ENCODE peak calls at places on chromosomes 1 and 21, in four cellular contexts. U, P, Y and K are unnamed samples.

GRCh38 chr1:207002731-207003146 is 29.8 kb downstream of the C1orf116 start:
- DNase-seq in P (no peak), Y (no peak), U (no peak), K (peak; percentile 92)

GRCh38 chr1:146036990-146037646 is 15.6 kb upstream of the HJV start:
- DNase-seq in U (peak; percentile 66), Y (peak; percentile 86), P (peak; percentile 90), K (peak; percentile 85)

GRCh38 chr1:247294282-247294681 is 37.4 kb downstream of the ZNF496 start:
- DNase-seq in U (no peak), P (peak; percentile 81), Y (no peak), K (peak; percentile 4)

GRCh38 chr1:61711969-61712368 is 13.0 kb downstream of the TM2D1 start:
- DNase-seq in U (no peak), P (no peak), Y (no peak), K (no peak)

GRCh38 chr1:191255354-191256057 is 777.8 kb upstream of the BRINP3 start:
- DNase-seq in U (no peak), P (no peak), Y (no peak), K (no peak)

GRCh38 chr21:31449912-31450535 is 106.0 kb upstream of the TIAM1 start:
- DNase-seq in U (no peak), Y (no peak), P (no peak), K (no peak)

GRCh38 chr1:245921417-245921816 is 585.7 kb downstream of the SMYD3 start:
- DNase-seq in Y (no peak), U (no peak), P (no peak), K (no peak)

GRCh38 chr21:15908187-15908586 is 178.4 kb downstream of the USP25 start:
- DNase-seq in P (peak; percentile 4), Y (no peak), U (no peak), K (no peak)

GRCh38 chr1:207040181-207040533 is 7.6 kb upstream of the C1orf116 start:
- DNase-seq in P (peak; percentile 79), U (no peak), Y (no peak), K (no peak)

GRCh38 chr1:116033322-116033721 is 57.0 kb downstream of the SLC22A15 start:
- DNase-seq in U (no peak), P (no peak), Y (no peak), K (no peak)

GRCh38 chr1:245538671-245539070 is 383.9 kb downstream of the KIF26B start:
- DNase-seq in U (no peak), P (no peak), Y (no peak), K (no peak)

GRCh38 chr1:156727914-156728598 is at the start of gene METTL25B:
- DNase-seq in Y (peak; percentile 94), P (peak; percentile 75), U (peak; percentile 65), K (peak; percentile 94)

GRCh38 chr1:24915819-24916602 is 14.1 kb downstream of the RUNX3 start:
- DNase-seq in P (no peak), U (no peak), Y (no peak), K (no peak)

GRCh38 chr1:40834968-40835545 is 27.1 kb downstream of the CITED4 start:
- DNase-seq in Y (no peak), P (no peak), U (no peak), K (no peak)

GRCh38 chr1:44602675-44603610 is 71.3 kb downstream of the TMEM53 start:
- DNase-seq in Y (no peak), U (no peak), P (no peak), K (no peak)

GRCh38 chr1:7121622-7121988 is 336.4 kb downstream of the CAMTA1 start:
- DNase-seq in P (no peak), Y (no peak), U (no peak), K (no peak)

GRCh38 chr1:208211901-208212843 is 32.0 kb downstream of the PLXNA2 start:
- DNase-seq in P (peak; percentile 58), U (no peak), Y (no peak), K (no peak)

GRCh38 chr1:27569088-27569459 is 34.9 kb downstream of the AHDC1 start:
- DNase-seq in U (no peak), Y (no peak), P (peak; percentile 37), K (no peak)

GRCh38 chr21:16913010-16913409 is 599.8 kb upstream of the CXADR start:
- DNase-seq in U (no peak), P (no peak), Y (no peak), K (no peak)

GRCh38 chr1:209597496-209597895 is 14.0 kb downstream of the CAMK1G start:
- DNase-seq in U (no peak), P (no peak), Y (no peak), K (no peak)

GRCh38 chr1:175839678-175840669 is 96.6 kb upstream of the TNR start:
- DNase-seq in Y (no peak), P (no peak), U (no peak), K (no peak)

GRCh38 chr1:19229229-19229628 is 19.2 kb upstream of the UBR4 start:
- DNase-seq in Y (no peak), P (no peak), U (no peak), K (no peak)

GRCh38 chr1:154878371-154879355 is 8.6 kb upstream of the KCNN3 start:
- DNase-seq in Y (peak; percentile 91), P (peak; percentile 59), U (no peak), K (peak; percentile 88)

GRCh38 chr1:85608851-85609250 is 28.3 kb downstream of the CCN1 start:
- DNase-seq in P (no peak), Y (no peak), U (no peak), K (no peak)

GRCh38 chr1:80534606-80535360 is 1266.0 kb upstream of the ADGRL2 start:
- DNase-seq in P (no peak), U (no peak), Y (no peak), K (no peak)

GRCh38 chr21:42021751-42022430 is 11.7 kb upstream of the ZBTB21 start:
- DNase-seq in Y (no peak), P (no peak), U (no peak), K (no peak)

GRCh38 chr1:236753554-236753953 is 41.5 kb upstream of the MTR start:
- DNase-seq in P (peak; percentile 12), U (no peak), Y (no peak), K (no peak)

GRCh38 chr1:24536391-24536840 is 19.5 kb upstream of the NCMAP start:
- DNase-seq in P (peak; percentile 23), U (peak; percentile 37), Y (peak; percentile 84), K (no peak)

GRCh38 chr1:234604726-234605492 is 5.1 kb downstream of the IRF2BP2 start:
- DNase-seq in P (peak; percentile 75), U (no peak), Y (no peak), K (no peak)

GRCh38 chr1:194295690-194296089 is 1109.3 kb upstream of the B3GALT2 start:
- DNase-seq in P (no peak), U (peak; percentile 26), Y (no peak), K (no peak)

GRCh38 chr1:230254265-230254664 is 171.9 kb downstream of the PGBD5 start:
- DNase-seq in P (no peak), U (no peak), Y (no peak), K (no peak)

GRCh38 chr1:10969971-10970332 is 42.5 kb upstream of the TARDBP start:
- DNase-seq in P (no peak), U (no peak), Y (no peak), K (no peak)

GRCh38 chr1:31772669-31773248 is 8.6 kb upstream of the ADGRB2 start:
- DNase-seq in U (no peak), Y (no peak), P (no peak), K (no peak)

GRCh38 chr1:64850846-64851245 is 106.0 kb downstream of the RAVER2 start:
- DNase-seq in P (no peak), Y (no peak), U (no peak), K (no peak)

GRCh38 chr1:181149326-181150000 is 61.0 kb downstream of the IER5 start:
- DNase-seq in P (no peak), Y (no peak), U (peak; percentile 75), K (no peak)

GRCh38 chr1:204178487-204179281 is 12.5 kb upstream of the REN start:
- DNase-seq in U (no peak), P (no peak), Y (peak; percentile 55), K (no peak)

GRCh38 chr1:15951341-15952153 is 24.4 kb downstream of the ZBTB17 start:
- DNase-seq in U (no peak), P (peak; percentile 23), Y (peak; percentile 74), K (no peak)

GRCh38 chr1:93000751-93001175 is 39.5 kb upstream of the DIPK1A start:
- DNase-seq in P (peak; percentile 26), Y (no peak), U (no peak), K (no peak)

GRCh38 chr1:83090195-83090594 is 908.7 kb downstream of the TTLL7 start:
- DNase-seq in U (no peak), Y (no peak), P (no peak), K (no peak)

GRCh38 chr1:63833346-63834065 is 59.7 kb downstream of the ROR1 start:
- DNase-seq in Y (no peak), U (no peak), P (peak; percentile 52), K (no peak)

DNA sequence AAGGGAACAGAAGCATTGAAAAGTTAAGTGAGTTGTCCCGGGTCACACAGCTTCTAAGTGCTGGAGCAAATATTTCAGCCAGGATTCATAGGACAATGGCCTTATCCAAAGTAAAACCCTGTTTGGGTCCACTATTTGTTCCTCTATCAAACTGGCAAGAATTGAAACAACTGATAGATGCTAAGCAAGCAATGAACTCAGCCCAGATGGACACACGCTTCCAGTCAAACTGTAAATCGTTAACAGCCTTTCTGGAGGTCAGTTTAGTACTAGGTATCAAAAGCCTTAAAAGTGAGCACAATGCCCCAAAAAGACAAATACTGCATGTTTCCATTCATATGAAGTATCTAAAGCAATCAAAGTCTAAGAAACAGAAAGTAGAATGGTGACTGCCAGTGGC is 779 bp upstream of the SVBP start:
- DNase-seq in Y (no peak), U (no peak), P (no peak), K (no peak)
- H3K4me3 ChIP-seq in Y (peak overlapping the region; percentile 81), U (no peak overlapping the region), P (peak overlapping the region; percentile 67), K (peak overlapping the region; percentile 76)

GRCh38 chr21:45129231-45129923 is 55.0 kb downstream of the ADARB1 start:
- DNase-seq in Y (no peak), U (no peak), P (peak; percentile 57), K (no peak)

GRCh38 chr21:45131537-45131999 is 57.2 kb downstream of the ADARB1 start:
- DNase-seq in U (no peak), Y (no peak), P (no peak), K (no peak)

GRCh38 chr21:45128613-45129226 is 54.3 kb downstream of the ADARB1 start:
- DNase-seq in Y (no peak), P (peak; percentile 80), U (no peak), K (peak; percentile 88)

GRCh38 chr21:45127937-45128336 is 53.6 kb downstream of the ADARB1 start:
- DNase-seq in Y (no peak), P (no peak), U (no peak), K (no peak)

DNA sequence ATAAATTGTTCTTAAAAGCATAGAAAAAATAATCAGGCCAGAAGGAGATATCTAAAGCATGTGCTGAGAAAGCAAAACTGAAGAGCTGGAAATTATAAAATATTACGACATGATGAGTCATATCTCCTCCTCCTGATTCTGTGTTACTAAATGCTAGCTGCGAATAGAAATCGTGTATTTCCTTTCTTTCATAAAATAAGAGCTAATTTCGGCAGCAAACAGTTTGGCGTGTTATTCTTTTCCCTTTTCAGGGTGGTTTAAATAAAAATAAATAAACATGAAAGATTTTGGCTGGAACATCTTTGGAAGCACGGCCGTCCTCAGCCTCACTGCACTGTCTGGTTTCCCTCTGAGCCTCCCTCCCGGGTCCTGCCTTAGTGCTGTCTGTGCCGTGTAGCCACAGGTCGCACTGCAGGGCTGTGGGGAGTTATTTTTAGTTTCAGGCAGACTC is 56.0 kb downstream of the ADARB1 start:
- DNase-seq in U (no peak), Y (no peak), P (peak; percentile 72), K (no peak)
- H3K4me3 ChIP-seq in U (no peak overlapping the region), Y (no peak overlapping the region), P (peak overlapping the region; percentile 46), K (peak overlapping the region; percentile 12)

GRCh38 chr1:94302497-94302896 is 65.1 kb upstream of the ARHGAP29 start:
- DNase-seq in U (no peak), P (no peak), Y (no peak), K (no peak)
- H3K4me3 ChIP-seq in U (no peak overlapping the region), P (no peak overlapping the region), Y (no peak overlapping the region), K (no peak overlapping the region)

GRCh38 chr1:170562644-170563338 is 30.8 kb downstream of the GORAB start:
- DNase-seq in P (peak; percentile 89), Y (peak; percentile 76), U (peak; percentile 4), K (peak; percentile 57)
- H3K4me3 ChIP-seq in P (peak overlapping the region; percentile 30), Y (no peak overlapping the region), U (no peak overlapping the region), K (no peak overlapping the region)